ENCODE peak calls at places on chromosomes 16 and 17, in seven cellular contexts. One of them, this sample, is unnamed.

GRCh38 chr16:2483160-2483559 is 8.2 kb downstream of the TBC1D24 start:
- DNase-seq in H1: no peak
- DNase-seq in GM23248: peak; percentile 80
- DNase-seq in cardiac muscle cell: no peak
- DNase-seq in uterus: no peak
- DNase-seq in endothelial cell of umbilical vein: no peak
- DNase-seq in heart left ventricle: peak; percentile 18
- DNase-seq in this sample: no peak

GRCh38 chr16:23055481-23055880 is 93.8 kb downstream of the USP31 start:
- DNase-seq in endothelial cell of umbilical vein: no peak
- DNase-seq in uterus: no peak
- DNase-seq in GM23248: no peak
- DNase-seq in cardiac muscle cell: no peak
- DNase-seq in heart left ventricle: no peak
- DNase-seq in H1: no peak
- DNase-seq in this sample: no peak

GRCh38 chr17:30212750-30213149 is 22.7 kb downstream of the SLC6A4 start:
- DNase-seq in cardiac muscle cell: no peak
- DNase-seq in endothelial cell of umbilical vein: no peak
- DNase-seq in GM23248: no peak
- DNase-seq in H1: no peak
- DNase-seq in heart left ventricle: no peak
- DNase-seq in uterus: no peak
- DNase-seq in this sample: no peak

GRCh38 chr16:75096730-75097129 is 19.9 kb downstream of the LDHD start:
- DNase-seq in GM23248: no peak
- DNase-seq in endothelial cell of umbilical vein: no peak
- DNase-seq in H1: peak; percentile 77
- DNase-seq in heart left ventricle: no peak
- DNase-seq in uterus: no peak
- DNase-seq in cardiac muscle cell: no peak
- DNase-seq in this sample: no peak

GRCh38 chr17:28204751-28205150 is 114.2 kb upstream of the TMEM97 start:
- DNase-seq in GM23248: peak; percentile 36
- DNase-seq in cardiac muscle cell: no peak
- DNase-seq in heart left ventricle: no peak
- DNase-seq in endothelial cell of umbilical vein: no peak
- DNase-seq in uterus: no peak
- DNase-seq in H1: no peak
- DNase-seq in this sample: no peak

GRCh38 chr16:49513040-49513439 is 139.4 kb downstream of the C16orf78 start:
- DNase-seq in cardiac muscle cell: no peak
- DNase-seq in heart left ventricle: no peak
- DNase-seq in GM23248: peak; percentile 15
- DNase-seq in H1: no peak
- DNase-seq in uterus: no peak
- DNase-seq in endothelial cell of umbilical vein: no peak
- DNase-seq in this sample: no peak

GRCh38 chr17:38982858-38983746 is 15.9 kb upstream of the FBXO47 start:
- DNase-seq in endothelial cell of umbilical vein: peak; percentile 74
- DNase-seq in GM23248: peak; percentile 81
- DNase-seq in cardiac muscle cell: peak; percentile 86
- DNase-seq in uterus: peak; percentile 50
- DNase-seq in heart left ventricle: peak; percentile 39
- DNase-seq in H1: peak; percentile 55
- DNase-seq in this sample: peak; percentile 82

GRCh38 chr17:82361885-82362633 is 3.0 kb downstream of the TEX19 start:
- DNase-seq in heart left ventricle: no peak
- DNase-seq in uterus: no peak
- DNase-seq in cardiac muscle cell: no peak
- DNase-seq in endothelial cell of umbilical vein: no peak
- DNase-seq in H1: no peak
- DNase-seq in GM23248: no peak
- DNase-seq in this sample: no peak

GRCh38 chr17:80836971-80837481 is 154.6 kb upstream of the CHMP6 start:
- DNase-seq in GM23248: no peak
- DNase-seq in uterus: no peak
- DNase-seq in cardiac muscle cell: no peak
- DNase-seq in H1: no peak
- DNase-seq in endothelial cell of umbilical vein: no peak
- DNase-seq in heart left ventricle: no peak
- DNase-seq in this sample: no peak

GRCh38 chr16:84478172-84478948 is 26.1 kb downstream of the MEAK7 start:
- DNase-seq in cardiac muscle cell: peak; percentile 15
- DNase-seq in uterus: no peak
- DNase-seq in GM23248: peak; percentile 93
- DNase-seq in endothelial cell of umbilical vein: no peak
- DNase-seq in heart left ventricle: peak; percentile 8
- DNase-seq in H1: peak; percentile 26
- DNase-seq in this sample: no peak

GRCh38 chr17:27466748-27467375 is 10.6 kb downstream of the KSR1 start:
- DNase-seq in cardiac muscle cell: no peak
- DNase-seq in endothelial cell of umbilical vein: no peak
- DNase-seq in uterus: no peak
- DNase-seq in heart left ventricle: peak; percentile 35
- DNase-seq in GM23248: no peak
- DNase-seq in H1: no peak
- DNase-seq in this sample: no peak

GRCh38 chr17:79592198-79592597 is 18.7 kb downstream of the RBFOX3 start:
- DNase-seq in uterus: no peak
- DNase-seq in cardiac muscle cell: no peak
- DNase-seq in heart left ventricle: no peak
- DNase-seq in H1: no peak
- DNase-seq in endothelial cell of umbilical vein: no peak
- DNase-seq in GM23248: no peak
- DNase-seq in this sample: no peak

GRCh38 chr17:81387235-81388060 is 7.8 kb upstream of the BAHCC1 start:
- DNase-seq in H1: no peak
- DNase-seq in heart left ventricle: peak; percentile 83
- DNase-seq in endothelial cell of umbilical vein: peak; percentile 44
- DNase-seq in cardiac muscle cell: peak; percentile 65
- DNase-seq in uterus: peak; percentile 80
- DNase-seq in GM23248: peak; percentile 75
- DNase-seq in this sample: peak; percentile 64

GRCh38 chr16:66832661-66833305 is 2.0 kb upstream of the NAE1 start:
- DNase-seq in H1: peak; percentile 23
- DNase-seq in endothelial cell of umbilical vein: no peak
- DNase-seq in uterus: no peak
- DNase-seq in cardiac muscle cell: no peak
- DNase-seq in GM23248: peak; percentile 53
- DNase-seq in heart left ventricle: no peak
- DNase-seq in this sample: no peak

DNA sequence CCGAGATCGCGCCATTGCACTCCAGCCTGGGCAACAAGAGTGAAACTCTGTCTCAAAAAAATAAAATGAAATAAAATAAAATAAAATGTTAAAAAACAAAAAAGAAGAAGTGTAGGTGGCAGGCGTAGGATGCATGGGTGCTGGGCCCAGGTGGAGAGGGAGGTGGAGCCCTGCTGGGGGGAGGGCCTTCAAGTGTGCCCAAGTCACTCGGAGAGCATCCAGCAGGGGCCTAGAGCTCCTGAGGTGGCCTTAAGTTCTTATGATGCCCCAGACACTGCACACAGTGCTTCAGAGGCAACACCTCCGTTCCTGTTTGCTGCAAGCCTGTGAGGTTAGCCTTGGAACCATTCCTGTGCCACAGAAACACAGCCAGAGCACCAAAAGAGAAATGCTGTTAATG is 23.2 kb downstream of the IL4R start:
- DNase-seq in H1: no peak
- DNase-seq in cardiac muscle cell: no peak
- DNase-seq in endothelial cell of umbilical vein: no peak
- DNase-seq in heart left ventricle: no peak
- DNase-seq in uterus: no peak
- DNase-seq in GM23248: no peak
- DNase-seq in this sample: no peak
- H3K36me3 ChIP-seq in H1: no peaks in the 10 kb centered on the region
- H3K36me3 ChIP-seq in cardiac muscle cell: peaks cover 3% of the 10 kb centered on the region
- H3K36me3 ChIP-seq in endothelial cell of umbilical vein: peaks cover 23% of the 10 kb centered on the region
- H3K36me3 ChIP-seq in heart left ventricle: peaks cover 95% of the 10 kb centered on the region
- H3K36me3 ChIP-seq in uterus: no peaks in the 10 kb centered on the region
- H3K36me3 ChIP-seq in GM23248: peaks cover 9% of the 10 kb centered on the region
- H3K36me3 ChIP-seq in this sample: no peaks in the 10 kb centered on the region

GRCh38 chr16:30065943-30066881 is 652 bp downstream of the ALDOA start:
- DNase-seq in cardiac muscle cell: peak; percentile 72
- DNase-seq in heart left ventricle: no peak
- DNase-seq in H1: no peak
- DNase-seq in endothelial cell of umbilical vein: no peak
- DNase-seq in uterus: no peak
- DNase-seq in GM23248: peak; percentile 90
- DNase-seq in this sample: peak; percentile 50

GRCh38 chr16:30065112-30065942 is at the start of gene ALDOA:
- DNase-seq in cardiac muscle cell: peak; percentile 100
- DNase-seq in endothelial cell of umbilical vein: peak; percentile 99
- DNase-seq in GM23248: peak; percentile 100
- DNase-seq in uterus: peak; percentile 99
- DNase-seq in H1: peak; percentile 92
- DNase-seq in heart left ventricle: peak; percentile 99
- DNase-seq in this sample: peak; percentile 95

GRCh38 chr16:30064746-30065111 is 831 bp upstream of the ALDOA start:
- DNase-seq in H1: no peak
- DNase-seq in cardiac muscle cell: no peak
- DNase-seq in uterus: no peak
- DNase-seq in endothelial cell of umbilical vein: no peak
- DNase-seq in GM23248: no peak
- DNase-seq in heart left ventricle: peak; percentile 48
- DNase-seq in this sample: no peak

GRCh38 chr16:30063278-30063892 is 2.2 kb upstream of the ALDOA start:
- DNase-seq in endothelial cell of umbilical vein: no peak
- DNase-seq in uterus: no peak
- DNase-seq in cardiac muscle cell: no peak
- DNase-seq in heart left ventricle: no peak
- DNase-seq in H1: no peak
- DNase-seq in GM23248: no peak
- DNase-seq in this sample: no peak

DNA sequence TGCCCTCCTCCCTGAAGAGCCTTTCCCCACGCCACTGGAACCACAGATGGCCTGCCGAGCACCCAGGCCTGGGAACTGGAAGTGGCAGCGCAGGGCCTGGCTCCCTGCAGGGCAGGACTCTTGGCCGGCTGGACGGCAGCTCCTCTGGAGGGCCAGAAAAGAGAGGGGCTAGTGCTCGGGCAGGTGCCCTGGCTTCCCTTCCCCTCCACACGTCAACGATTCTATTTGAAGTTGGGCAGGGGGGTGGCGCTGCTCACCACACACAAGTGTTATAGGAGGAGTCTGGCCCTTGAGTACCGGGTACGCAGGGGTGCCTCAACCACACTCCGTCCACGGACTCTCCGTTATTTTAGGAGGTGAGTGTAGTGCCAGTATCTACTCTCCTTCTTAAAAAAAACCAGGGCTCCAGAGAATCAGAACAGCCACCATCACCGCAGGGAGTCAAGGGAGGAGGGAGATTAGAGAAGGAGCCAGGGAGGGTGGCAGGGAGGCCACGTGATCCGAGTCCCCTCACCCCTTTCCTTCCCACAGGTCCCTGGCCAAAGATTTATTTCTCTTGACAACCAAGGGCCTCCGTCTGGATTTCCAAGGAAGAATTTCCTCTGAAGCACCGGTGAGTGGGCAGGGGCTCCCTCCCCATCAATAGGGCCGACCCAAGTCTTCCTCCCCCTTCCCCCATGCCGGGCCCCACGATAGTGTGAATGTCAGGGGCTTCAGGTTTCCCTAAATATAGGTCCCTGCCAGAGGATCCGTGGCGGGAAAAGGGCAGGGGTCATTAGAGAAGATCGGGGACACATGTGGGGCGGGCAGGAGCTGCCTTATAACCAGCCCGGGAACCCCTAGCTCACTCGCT is 1.4 kb upstream of the ALDOA start:
- DNase-seq in heart left ventricle: peak; percentile 85
- DNase-seq in cardiac muscle cell: no peak
- DNase-seq in GM23248: peak; percentile 56
- DNase-seq in uterus: peak; percentile 75
- DNase-seq in H1: peak; percentile 77
- DNase-seq in endothelial cell of umbilical vein: peak; percentile 43
- DNase-seq in this sample: peak; percentile 72
- H3K4me1 ChIP-seq in heart left ventricle: peaks cover 29% of the 10 kb centered on the region
- H3K4me1 ChIP-seq in cardiac muscle cell: peaks cover 44% of the 10 kb centered on the region
- H3K4me1 ChIP-seq in GM23248: peaks cover 28% of the 10 kb centered on the region
- H3K4me1 ChIP-seq in uterus: peaks cover 33% of the 10 kb centered on the region
- H3K4me1 ChIP-seq in H1: peaks cover 6% of the 10 kb centered on the region
- H3K4me1 ChIP-seq in endothelial cell of umbilical vein: peaks cover 29% of the 10 kb centered on the region
- H3K4me1 ChIP-seq in this sample: peaks cover 24% of the 10 kb centered on the region

DNA sequence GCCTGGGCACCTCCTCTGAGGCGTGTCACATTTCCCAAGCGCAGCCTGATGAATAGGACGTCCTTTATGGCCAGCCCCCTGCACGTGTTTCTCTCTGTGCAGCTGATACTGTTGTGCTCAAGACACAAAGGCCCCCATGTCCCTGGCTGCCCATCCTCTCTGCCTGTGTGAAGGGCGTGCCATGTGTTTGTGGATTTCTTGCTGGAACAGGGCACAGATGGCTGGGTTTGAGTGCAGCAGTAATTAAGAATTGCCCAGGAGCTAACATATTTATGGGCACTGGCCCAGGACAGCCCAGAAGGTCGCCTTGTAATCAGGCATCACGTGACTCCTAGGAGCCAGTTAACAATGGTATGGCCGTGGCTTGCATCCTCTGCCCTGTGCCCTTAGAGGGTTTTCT is 181.1 kb downstream of the CCDC182 start:
- DNase-seq in uterus: no peak
- DNase-seq in endothelial cell of umbilical vein: no peak
- DNase-seq in heart left ventricle: no peak
- DNase-seq in cardiac muscle cell: no peak
- DNase-seq in GM23248: no peak
- DNase-seq in H1: no peak
- DNase-seq in this sample: no peak
- H3K36me3 ChIP-seq in uterus: no peaks in the 10 kb centered on the region
- H3K36me3 ChIP-seq in endothelial cell of umbilical vein: no peaks in the 10 kb centered on the region
- H3K36me3 ChIP-seq in heart left ventricle: no peaks in the 10 kb centered on the region
- H3K36me3 ChIP-seq in cardiac muscle cell: no peaks in the 10 kb centered on the region
- H3K36me3 ChIP-seq in GM23248: no peaks in the 10 kb centered on the region
- H3K36me3 ChIP-seq in H1: no peaks in the 10 kb centered on the region
- H3K36me3 ChIP-seq in this sample: no peaks in the 10 kb centered on the region

DNA sequence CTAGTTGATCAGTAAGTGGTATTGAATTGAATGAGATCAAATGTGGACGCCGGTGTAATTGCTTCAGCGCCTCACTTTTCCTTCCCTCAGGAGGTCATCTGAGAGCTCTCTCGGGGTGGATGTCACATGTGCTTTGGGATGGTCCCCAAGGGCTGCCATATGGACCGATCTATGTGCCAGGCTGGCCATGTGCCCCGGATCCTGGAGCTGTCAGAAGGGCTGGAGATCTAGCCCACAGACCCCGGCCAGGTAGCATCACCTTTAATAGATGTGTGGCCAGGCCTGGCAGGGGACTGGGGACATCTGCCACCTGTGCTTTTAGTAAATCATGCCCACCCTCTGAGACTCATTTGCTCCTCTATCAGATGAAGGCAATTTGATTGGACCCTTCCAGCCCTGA is 95.3 kb upstream of the CRHR1 start:
- DNase-seq in cardiac muscle cell: no peak
- DNase-seq in heart left ventricle: no peak
- DNase-seq in uterus: no peak
- DNase-seq in GM23248: no peak
- DNase-seq in endothelial cell of umbilical vein: no peak
- DNase-seq in H1: no peak
- DNase-seq in this sample: no peak
- H3K4me1 ChIP-seq in cardiac muscle cell: no peaks in the 10 kb centered on the region
- H3K4me1 ChIP-seq in heart left ventricle: no peaks in the 10 kb centered on the region
- H3K4me1 ChIP-seq in uterus: no peaks in the 10 kb centered on the region
- H3K4me1 ChIP-seq in GM23248: no peaks in the 10 kb centered on the region
- H3K4me1 ChIP-seq in endothelial cell of umbilical vein: no peaks in the 10 kb centered on the region
- H3K4me1 ChIP-seq in H1: no peaks in the 10 kb centered on the region
- H3K4me1 ChIP-seq in this sample: peaks cover 5% of the 10 kb centered on the region

GRCh38 chr16:15037745-15038144 is 18.1 kb downstream of the NTAN1 start:
- DNase-seq in endothelial cell of umbilical vein: no peak
- DNase-seq in GM23248: no peak
- DNase-seq in H1: no peak
- DNase-seq in uterus: no peak
- DNase-seq in cardiac muscle cell: no peak
- DNase-seq in heart left ventricle: no peak
- DNase-seq in this sample: no peak
- H3K36me3 ChIP-seq in endothelial cell of umbilical vein: peaks cover 25% of the 10 kb centered on the region
- H3K36me3 ChIP-seq in GM23248: peaks cover 60% of the 10 kb centered on the region
- H3K36me3 ChIP-seq in H1: peaks cover 48% of the 10 kb centered on the region
- H3K36me3 ChIP-seq in uterus: no peaks in the 10 kb centered on the region
- H3K36me3 ChIP-seq in cardiac muscle cell: peaks cover 68% of the 10 kb centered on the region
- H3K36me3 ChIP-seq in heart left ventricle: peaks cover 87% of the 10 kb centered on the region
- H3K36me3 ChIP-seq in this sample: peaks cover 70% of the 10 kb centered on the region

This sample was measured in HAP-1.